ENCODE peak calls at places on chromosomes 6 and 20, in five cellular contexts. One of them, this sample, is unnamed.

GRCh38 chr20:62365814-62366369 is 1.2 kb downstream of the LAMA5 start:
- DNase-seq in fibroblast of lung: no peak
- DNase-seq in neuronal stem cell: no peak
- DNase-seq in neural progenitor cell: peak
- DNase-seq in H9: peak
- DNase-seq in this sample: peak

GRCh38 chr20:51128198-51128597 is 105.3 kb upstream of the KCNG1 start:
- DNase-seq in fibroblast of lung: peak
- DNase-seq in neuronal stem cell: no peak
- DNase-seq in neural progenitor cell: no peak
- DNase-seq in H9: peak
- DNase-seq in this sample: no peak

GRCh38 chr20:44056010-44056698 is 130.8 kb downstream of the JPH2 start:
- DNase-seq in fibroblast of lung: no peak
- DNase-seq in neuronal stem cell: peak
- DNase-seq in neural progenitor cell: peak
- DNase-seq in H9: peak
- DNase-seq in this sample: no peak

GRCh38 chr6:73308712-73309533 is 45.2 kb downstream of the DPPA5 start:
- DNase-seq in fibroblast of lung: peak
- DNase-seq in neuronal stem cell: peak
- DNase-seq in neural progenitor cell: peak
- DNase-seq in H9: peak
- DNase-seq in this sample: peak

GRCh38 chr6:38638941-38639497 is 710 bp downstream of the BTBD9 start:
- DNase-seq in fibroblast of lung: peak
- DNase-seq in neuronal stem cell: no peak
- DNase-seq in neural progenitor cell: peak
- DNase-seq in H9: no peak
- DNase-seq in this sample: peak

GRCh38 chr20:20831794-20832193 is 119.3 kb upstream of the RALGAPA2 start:
- DNase-seq in fibroblast of lung: no peak
- DNase-seq in neuronal stem cell: no peak
- DNase-seq in neural progenitor cell: no peak
- DNase-seq in H9: no peak
- DNase-seq in this sample: no peak

GRCh38 chr20:41524980-41525613 is 93.1 kb downstream of the CHD6 start:
- DNase-seq in fibroblast of lung: peak
- DNase-seq in neuronal stem cell: no peak
- DNase-seq in neural progenitor cell: peak
- DNase-seq in H9: no peak
- DNase-seq in this sample: no peak

GRCh38 chr20:60658661-60659060 is 593.4 kb upstream of the CDH4 start:
- DNase-seq in fibroblast of lung: no peak
- DNase-seq in neuronal stem cell: no peak
- DNase-seq in neural progenitor cell: peak
- DNase-seq in H9: no peak
- DNase-seq in this sample: no peak

GRCh38 chr6:27505209-27506027 is 32.5 kb upstream of the ZNF184 start:
- DNase-seq in fibroblast of lung: peak
- DNase-seq in neuronal stem cell: peak
- DNase-seq in neural progenitor cell: peak
- DNase-seq in H9: peak
- DNase-seq in this sample: peak

GRCh38 chr20:50992336-50992732 is 30.6 kb downstream of the KCNG1 start:
- DNase-seq in fibroblast of lung: no peak
- DNase-seq in neuronal stem cell: no peak
- DNase-seq in neural progenitor cell: no peak
- DNase-seq in H9: peak
- DNase-seq in this sample: peak

GRCh38 chr6:137849709-137850093 is 17.4 kb upstream of the TNFAIP3 start:
- DNase-seq in fibroblast of lung: no peak
- DNase-seq in neuronal stem cell: no peak
- DNase-seq in neural progenitor cell: no peak
- DNase-seq in H9: no peak
- DNase-seq in this sample: no peak

GRCh38 chr6:37170273-37171140 is 555 bp downstream of the PIM1 start:
- DNase-seq in fibroblast of lung: peak
- DNase-seq in neuronal stem cell: peak
- DNase-seq in neural progenitor cell: peak
- DNase-seq in H9: peak
- DNase-seq in this sample: peak

GRCh38 chr20:46485431-46485830 is 27.9 kb downstream of the ZNF334 start:
- DNase-seq in fibroblast of lung: no peak
- DNase-seq in neuronal stem cell: no peak
- DNase-seq in neural progenitor cell: no peak
- DNase-seq in H9: no peak
- DNase-seq in this sample: no peak

GRCh38 chr6:161406633-161407032 is 132.8 kb upstream of the AGPAT4 start:
- DNase-seq in fibroblast of lung: peak
- DNase-seq in neuronal stem cell: no peak
- DNase-seq in neural progenitor cell: no peak
- DNase-seq in H9: no peak
- DNase-seq in this sample: no peak

GRCh38 chr6:161409353-161409752 is 135.5 kb upstream of the AGPAT4 start:
- DNase-seq in fibroblast of lung: no peak
- DNase-seq in neuronal stem cell: no peak
- DNase-seq in neural progenitor cell: no peak
- DNase-seq in H9: no peak
- DNase-seq in this sample: no peak

GRCh38 chr6:161405418-161405817 is 131.6 kb upstream of the AGPAT4 start:
- DNase-seq in fibroblast of lung: no peak
- DNase-seq in neuronal stem cell: no peak
- DNase-seq in neural progenitor cell: no peak
- DNase-seq in H9: no peak
- DNase-seq in this sample: no peak

GRCh38 chr6:161407115-161407514 is 133.3 kb upstream of the AGPAT4 start:
- DNase-seq in fibroblast of lung: no peak
- DNase-seq in neuronal stem cell: no peak
- DNase-seq in neural progenitor cell: no peak
- DNase-seq in H9: no peak
- DNase-seq in this sample: no peak

GRCh38 chr6:161407581-161407980 is 133.7 kb upstream of the AGPAT4 start:
- DNase-seq in fibroblast of lung: peak
- DNase-seq in neuronal stem cell: no peak
- DNase-seq in neural progenitor cell: peak
- DNase-seq in H9: no peak
- DNase-seq in this sample: no peak
- H3K4me2 ChIP-seq in fibroblast of lung: no peak
- H3K4me2 ChIP-seq in neuronal stem cell: no peak
- H3K4me2 ChIP-seq in neural progenitor cell: peak
- H3K4me2 ChIP-seq in H9: no peak
- H3K4me2 ChIP-seq in this sample: no peak

GRCh38 chr6:154354265-154354777 is 2.3 kb downstream of the IPCEF1 start:
- DNase-seq in fibroblast of lung: no peak
- DNase-seq in neuronal stem cell: no peak
- DNase-seq in neural progenitor cell: no peak
- DNase-seq in H9: no peak
- DNase-seq in this sample: no peak

GRCh38 chr6:154359679-154360078 is 3.1 kb upstream of the IPCEF1 start:
- DNase-seq in fibroblast of lung: no peak
- DNase-seq in neuronal stem cell: no peak
- DNase-seq in neural progenitor cell: no peak
- DNase-seq in H9: no peak
- DNase-seq in this sample: no peak

GRCh38 chr6:154358019-154358545 is 1.5 kb upstream of the IPCEF1 start:
- DNase-seq in fibroblast of lung: no peak
- DNase-seq in neuronal stem cell: no peak
- DNase-seq in neural progenitor cell: no peak
- DNase-seq in H9: no peak
- DNase-seq in this sample: no peak

GRCh38 chr6:154356118-154356517 is 485 bp downstream of the IPCEF1 start:
- DNase-seq in fibroblast of lung: no peak
- DNase-seq in neuronal stem cell: no peak
- DNase-seq in neural progenitor cell: no peak
- DNase-seq in H9: no peak
- DNase-seq in this sample: no peak

GRCh38 chr6:154356690-154357089 is at the start of gene IPCEF1:
- DNase-seq in fibroblast of lung: no peak
- DNase-seq in neuronal stem cell: no peak
- DNase-seq in neural progenitor cell: no peak
- DNase-seq in H9: no peak
- DNase-seq in this sample: peak
- H3K9ac ChIP-seq in fibroblast of lung: no peak
- H3K9ac ChIP-seq in neuronal stem cell: no peak
- H3K9ac ChIP-seq in neural progenitor cell: no peak
- H3K9ac ChIP-seq in H9: no peak
- H3K9ac ChIP-seq in this sample: no peak

GRCh38 chr6:297571-298232 is 5.4 kb downstream of the DUSP22 start:
- DNase-seq in fibroblast of lung: no peak
- DNase-seq in neuronal stem cell: no peak
- DNase-seq in neural progenitor cell: no peak
- DNase-seq in H9: no peak
- DNase-seq in this sample: peak
- H3K4me2 ChIP-seq in fibroblast of lung: no peak
- H3K4me2 ChIP-seq in neuronal stem cell: no peak
- H3K4me2 ChIP-seq in neural progenitor cell: no peak
- H3K4me2 ChIP-seq in H9: no peak
- H3K4me2 ChIP-seq in this sample: peak

DNA sequence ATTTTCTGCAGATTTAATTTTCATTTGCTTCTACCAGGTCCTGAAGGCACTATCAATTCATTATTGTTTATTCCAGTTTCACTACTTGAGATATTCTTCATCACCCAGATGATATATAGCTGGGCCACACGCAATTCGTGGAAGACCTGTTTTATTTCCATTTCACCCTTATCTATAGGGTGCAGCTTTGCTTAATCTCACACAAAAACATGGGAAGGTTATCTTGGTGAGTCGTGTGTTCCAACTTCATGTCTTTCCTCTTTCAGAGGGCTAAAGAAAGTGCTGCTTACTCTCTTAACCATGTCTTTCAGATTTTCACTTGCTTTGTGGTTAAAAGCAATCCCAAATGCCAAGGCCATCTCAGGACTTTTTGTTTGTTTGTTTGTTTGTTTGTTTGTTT is 194.0 kb downstream of the SOD2 start:
- DNase-seq in fibroblast of lung: no peak
- DNase-seq in neuronal stem cell: no peak
- DNase-seq in neural progenitor cell: no peak
- DNase-seq in H9: no peak
- DNase-seq in this sample: no peak
- H3K9ac ChIP-seq in fibroblast of lung: no peak
- H3K9ac ChIP-seq in neuronal stem cell: no peak
- H3K9ac ChIP-seq in neural progenitor cell: no peak
- H3K9ac ChIP-seq in H9: no peak
- H3K9ac ChIP-seq in this sample: no peak

DNA sequence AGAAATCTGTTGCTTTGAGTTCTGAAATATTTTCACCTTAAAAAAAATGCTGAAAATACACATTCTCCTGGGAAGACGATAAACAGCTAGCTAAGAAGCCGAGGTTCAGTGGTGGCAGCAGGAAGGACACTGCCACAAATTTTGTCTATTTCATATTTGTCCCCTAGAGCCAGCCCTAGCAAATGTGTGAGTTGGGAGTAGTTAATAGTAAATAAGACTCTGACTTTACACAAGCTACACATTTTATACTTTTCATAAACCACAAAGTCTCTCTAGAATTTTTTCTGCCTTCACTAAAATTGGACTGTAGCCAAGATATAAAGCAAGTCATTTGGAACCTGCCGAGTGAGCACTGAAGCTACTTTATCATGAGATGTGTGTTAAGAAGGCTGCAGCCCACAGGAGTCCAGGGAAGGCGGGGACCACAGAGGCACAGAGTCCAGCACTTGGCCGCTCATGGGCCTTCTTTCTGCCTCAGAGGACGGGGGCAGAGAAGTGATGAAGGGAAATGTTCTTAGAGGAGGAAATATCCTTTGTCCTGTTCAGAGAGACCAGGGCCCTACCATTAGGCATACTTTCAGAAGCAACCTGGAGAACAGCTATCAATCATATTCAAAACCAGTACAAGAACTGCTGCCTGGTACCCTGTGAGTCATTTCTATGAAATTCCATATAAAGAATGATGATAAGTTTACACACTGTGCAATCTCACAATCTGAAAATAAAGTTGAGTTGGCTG is 241.7 kb upstream of the TAB2 start:
- DNase-seq in fibroblast of lung: peak
- DNase-seq in neuronal stem cell: no peak
- DNase-seq in neural progenitor cell: no peak
- DNase-seq in H9: no peak
- DNase-seq in this sample: no peak
- H3K4me2 ChIP-seq in fibroblast of lung: no peak
- H3K4me2 ChIP-seq in neuronal stem cell: no peak
- H3K4me2 ChIP-seq in neural progenitor cell: no peak
- H3K4me2 ChIP-seq in H9: no peak
- H3K4me2 ChIP-seq in this sample: no peak

DNA sequence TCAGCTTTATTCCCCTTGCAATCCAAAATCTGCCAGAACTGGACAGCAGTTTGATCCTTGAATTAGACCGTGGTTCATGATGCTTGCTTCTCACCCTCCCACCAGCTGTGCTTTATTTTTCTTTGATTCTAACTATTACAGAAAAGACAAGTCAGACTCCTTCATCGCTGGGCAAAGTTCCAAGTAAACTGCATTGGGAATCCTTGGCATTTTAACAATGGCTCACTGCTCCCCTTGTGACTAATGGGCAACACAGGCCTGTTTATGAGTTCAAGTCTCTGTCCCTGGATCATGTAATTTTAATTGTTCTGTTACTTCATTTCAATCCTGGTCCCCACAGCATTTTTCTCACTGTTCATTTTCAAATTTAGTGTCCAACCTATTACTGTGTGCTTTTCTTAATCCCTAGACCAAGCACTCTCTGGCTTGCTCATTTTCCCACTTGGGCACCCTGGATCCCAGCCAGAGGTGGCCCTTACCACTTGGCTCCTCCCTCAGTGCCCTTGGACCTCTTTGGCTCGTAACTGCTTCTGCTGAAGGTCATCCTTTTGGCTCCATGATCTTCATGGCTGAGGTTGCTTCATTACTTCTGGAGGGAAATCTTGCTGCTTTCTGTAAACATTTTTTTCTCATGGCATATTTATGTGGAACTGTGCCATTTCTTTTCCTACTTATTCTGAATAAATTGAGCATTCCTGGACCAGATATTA is 32.8 kb downstream of the PSMB9 start:
- DNase-seq in fibroblast of lung: peak
- DNase-seq in neuronal stem cell: no peak
- DNase-seq in neural progenitor cell: no peak
- DNase-seq in H9: no peak
- DNase-seq in this sample: no peak
- H3K9ac ChIP-seq in fibroblast of lung: no peak
- H3K9ac ChIP-seq in neuronal stem cell: no peak
- H3K9ac ChIP-seq in neural progenitor cell: no peak
- H3K9ac ChIP-seq in H9: no peak
- H3K9ac ChIP-seq in this sample: no peak

GRCh38 chr20:39310363-39311037 is 348.4 kb downstream of the DHX35 start:
- DNase-seq in fibroblast of lung: no peak
- DNase-seq in neuronal stem cell: no peak
- DNase-seq in neural progenitor cell: no peak
- DNase-seq in H9: peak
- DNase-seq in this sample: no peak
- H3K4me2 ChIP-seq in fibroblast of lung: no peak
- H3K4me2 ChIP-seq in neuronal stem cell: no peak
- H3K4me2 ChIP-seq in neural progenitor cell: no peak
- H3K4me2 ChIP-seq in H9: no peak
- H3K4me2 ChIP-seq in this sample: peak

GRCh38 chr6:34052918-34053608 is 92.8 kb downstream of the GRM4 start:
- DNase-seq in fibroblast of lung: no peak
- DNase-seq in neuronal stem cell: no peak
- DNase-seq in neural progenitor cell: no peak
- DNase-seq in H9: no peak
- DNase-seq in this sample: no peak
- H3K9ac ChIP-seq in fibroblast of lung: no peak
- H3K9ac ChIP-seq in neuronal stem cell: no peak
- H3K9ac ChIP-seq in neural progenitor cell: no peak
- H3K9ac ChIP-seq in H9: no peak
- H3K9ac ChIP-seq in this sample: no peak

This sample was measured in Karpas-422.